ENCODE peak calls at places on chromosomes 5 and 9, in seven cellular contexts. T is HCT116, N is SK-N-SH, Q is Panc1, Y is HepG2, D is H1, L is GM12878. K is an unnamed sample.

GRCh38 chr5:139670369-139671095 is 22.4 kb downstream of the CXXC5 start:
- DNase-seq in N (peak), T (no peak), L (peak), D (no peak), Q (no peak), Y (peak), K (peak)

GRCh38 chr5:115585265-115585664 is 17.0 kb downstream of the TICAM2 start:
- DNase-seq in L (no peak), N (no peak), Y (no peak), T (no peak), D (no peak), Q (no peak), K (no peak)

GRCh38 chr5:160230686-160231527 is 1.6 kb downstream of the FABP6 start:
- DNase-seq in T (no peak), D (no peak), L (peak), Q (no peak), N (no peak), Y (no peak), K (no peak)

GRCh38 chr5:60483046-60483445 is 216.9 kb downstream of the DEPDC1B start:
- DNase-seq in T (no peak), D (no peak), Q (no peak), N (no peak), Y (no peak), L (no peak), K (no peak)

GRCh38 chr5:80466669-80467485 is 21.0 kb upstream of the FAM151B start:
- DNase-seq in L (no peak), N (no peak), Y (peak), D (no peak), Q (no peak), T (no peak), K (no peak)

GRCh38 chr9:116279230-116279629 is 125.6 kb downstream of the PAPPA start:
- DNase-seq in Y (no peak), D (peak), N (no peak), T (no peak), L (no peak), Q (no peak), K (no peak)

GRCh38 chr5:136036991-136037705 is 8.4 kb downstream of the TGFBI start:
- DNase-seq in N (no peak), Y (no peak), T (no peak), Q (no peak), L (peak), D (no peak), K (no peak)

GRCh38 chr5:121918238-121918637 is 43.5 kb upstream of the SRFBP1 start:
- DNase-seq in N (no peak), L (no peak), Y (no peak), T (no peak), D (no peak), Q (no peak), K (no peak)

GRCh38 chr5:54176066-54176835 is 134.1 kb downstream of the ARL15 start:
- DNase-seq in Q (no peak), T (no peak), Y (no peak), L (no peak), D (no peak), N (no peak), K (no peak)

GRCh38 chr5:90022711-90023053 is 386.9 kb downstream of the CETN3 start:
- DNase-seq in Y (no peak), N (no peak), D (no peak), L (no peak), Q (no peak), T (no peak), K (no peak)

GRCh38 chr9:110099236-110099741 is 108.7 kb downstream of the C9orf152 start:
- DNase-seq in D (no peak), Y (no peak), N (peak), T (no peak), L (no peak), Q (no peak), K (no peak)

GRCh38 chr5:139635606-139636206 is 12.4 kb upstream of the CXXC5 start:
- DNase-seq in L (no peak), Q (no peak), D (no peak), T (no peak), N (peak), Y (peak), K (peak)

GRCh38 chr5:79235222-79235577 is 731 bp upstream of the JMY start:
- DNase-seq in L (no peak), Y (peak), N (no peak), Q (no peak), D (no peak), T (no peak), K (peak)

GRCh38 chr5:149578896-149579295 is 2.4 kb upstream of the ARHGEF37 start:
- DNase-seq in Y (no peak), T (no peak), N (no peak), L (no peak), D (no peak), Q (no peak), K (no peak)

GRCh38 chr5:77987331-77987730 is 211.2 kb upstream of the TBCA start:
- DNase-seq in T (no peak), N (peak), L (no peak), D (no peak), Y (no peak), Q (no peak), K (no peak)

GRCh38 chr9:7237473-7238243 is 479.9 kb downstream of the KDM4C start:
- DNase-seq in Q (no peak), T (no peak), D (no peak), L (no peak), Y (no peak), N (no peak), K (no peak)

GRCh38 chr5:39256472-39256871 is 37.1 kb upstream of the FYB1 start:
- DNase-seq in Q (peak), L (peak), Y (no peak), T (no peak), D (no peak), N (no peak), K (no peak)

GRCh38 chr5:120532835-120533234 is 68.7 kb downstream of the PRR16 start:
- DNase-seq in D (no peak), Y (no peak), Q (no peak), L (no peak), N (peak), T (peak), K (peak)

GRCh38 chr5:139287890-139288635 is 5.5 kb upstream of the MATR3 start:
- DNase-seq in N (no peak), Q (no peak), T (no peak), D (no peak), Y (no peak), L (no peak), K (no peak)

GRCh38 chr9:133771486-133772482 is 33.6 kb upstream of the SARDH start:
- DNase-seq in L (no peak), Y (no peak), T (no peak), D (no peak), N (no peak), Q (no peak), K (no peak)

GRCh38 chr5:158676642-158677489 is 422.9 kb downstream of the EBF1 start:
- DNase-seq in Q (no peak), N (no peak), Y (no peak), D (peak), L (no peak), T (no peak), K (peak)

GRCh38 chr9:120940573-120940972 is 14.0 kb upstream of the TRAF1 start:
- DNase-seq in T (no peak), Q (no peak), D (no peak), L (no peak), Y (no peak), N (no peak), K (no peak)

GRCh38 chr9:105500108-105500766 is 52.4 kb downstream of the FSD1L start:
- DNase-seq in Y (no peak), N (no peak), Q (no peak), T (no peak), D (no peak), L (peak), K (no peak)

GRCh38 chr5:42718591-42718990 is 38.0 kb upstream of the CCDC152 start:
- DNase-seq in Q (no peak), T (no peak), L (peak), D (no peak), N (no peak), Y (no peak), K (no peak)

GRCh38 chr9:135217836-135218235 is 130.4 kb downstream of the OLFM1 start:
- DNase-seq in Q (no peak), T (no peak), N (no peak), L (no peak), D (no peak), Y (no peak), K (no peak)

GRCh38 chr5:108801301-108801700 is 53.6 kb downstream of the FER start:
- DNase-seq in T (no peak), Q (no peak), L (no peak), D (no peak), N (no peak), Y (no peak), K (no peak)

GRCh38 chr9:98808411-98808815 is 943 bp downstream of the GALNT12 start:
- DNase-seq in N (no peak), Q (no peak), T (no peak), D (no peak), L (no peak), Y (no peak), K (peak)

GRCh38 chr9:93090091-93090655 is 5.8 kb upstream of the CARD19 start:
- DNase-seq in Y (no peak), T (no peak), N (no peak), D (no peak), L (no peak), Q (no peak), K (no peak)

GRCh38 chr9:104276709-104277245 is 182.7 kb downstream of the SMC2 start:
- DNase-seq in D (no peak), L (no peak), Y (no peak), Q (no peak), T (no peak), N (no peak), K (no peak)

GRCh38 chr5:3362606-3362910 is 233.1 kb upstream of the IRX1 start:
- DNase-seq in Q (no peak), D (no peak), L (no peak), N (no peak), Y (no peak), T (no peak), K (no peak)

GRCh38 chr5:40679998-40680681 is 425 bp downstream of the PTGER4 start:
- DNase-seq in L (no peak), D (no peak), Q (no peak), T (no peak), Y (no peak), N (peak), K (no peak)

GRCh38 chr5:119996128-119996527 is 366.8 kb downstream of the FAM170A start:
- DNase-seq in Y (no peak), T (no peak), Q (no peak), L (no peak), D (no peak), N (no peak), K (no peak)

GRCh38 chr9:80968611-80969010 is 720.7 kb downstream of the TLE1 start:
- DNase-seq in Q (no peak), N (no peak), D (no peak), T (no peak), Y (no peak), L (no peak), K (no peak)

GRCh38 chr5:74546796-74547195 is 93.7 kb downstream of the ENC1 start:
- DNase-seq in Q (no peak), D (no peak), N (no peak), T (no peak), Y (no peak), L (no peak), K (no peak)

GRCh38 chr9:77876091-77876490 is 155.5 kb downstream of the GNAQ start:
- DNase-seq in T (no peak), N (peak), Q (no peak), Y (no peak), L (no peak), D (no peak), K (no peak)

GRCh38 chr9:90894956-90895687 is 93.5 kb downstream of the SYK start:
- DNase-seq in L (no peak), T (no peak), N (peak), D (no peak), Q (no peak), Y (peak), K (peak)

GRCh38 chr5:148141645-148142044 is 26.7 kb upstream of the SPINK14 start:
- DNase-seq in N (no peak), D (no peak), T (no peak), Y (no peak), Q (no peak), L (no peak), K (no peak)

GRCh38 chr5:68406767-68407232 is 191.2 kb downstream of the PIK3R1 start:
- DNase-seq in Q (no peak), Y (no peak), N (peak), L (peak), T (no peak), D (no peak), K (peak)
- TF ChIP-seq SIN3A in Q (no peak), Y (no peak), N (no peak), L (no peak), T (no peak), D (no peak), K (no peak)

GRCh38 chr9:136248951-136249880 is 3.6 kb upstream of the QSOX2 start:
- DNase-seq in Y (no peak), T (no peak), L (no peak), Q (no peak), N (no peak), D (no peak), K (no peak)
- TF ChIP-seq SIN3A in Y (no peak), T (no peak), L (no peak), Q (no peak), N (no peak), D (no peak), K (no peak)

GRCh38 chr5:51881901-51882300 is 498.7 kb downstream of the ISL1 start:
- DNase-seq in Y (no peak), N (no peak), T (no peak), Q (no peak), D (peak), L (no peak), K (no peak)
- TF ChIP-seq SIN3A in Y (no peak), N (no peak), T (no peak), Q (no peak), D (no peak), L (no peak), K (no peak)

DNA sequence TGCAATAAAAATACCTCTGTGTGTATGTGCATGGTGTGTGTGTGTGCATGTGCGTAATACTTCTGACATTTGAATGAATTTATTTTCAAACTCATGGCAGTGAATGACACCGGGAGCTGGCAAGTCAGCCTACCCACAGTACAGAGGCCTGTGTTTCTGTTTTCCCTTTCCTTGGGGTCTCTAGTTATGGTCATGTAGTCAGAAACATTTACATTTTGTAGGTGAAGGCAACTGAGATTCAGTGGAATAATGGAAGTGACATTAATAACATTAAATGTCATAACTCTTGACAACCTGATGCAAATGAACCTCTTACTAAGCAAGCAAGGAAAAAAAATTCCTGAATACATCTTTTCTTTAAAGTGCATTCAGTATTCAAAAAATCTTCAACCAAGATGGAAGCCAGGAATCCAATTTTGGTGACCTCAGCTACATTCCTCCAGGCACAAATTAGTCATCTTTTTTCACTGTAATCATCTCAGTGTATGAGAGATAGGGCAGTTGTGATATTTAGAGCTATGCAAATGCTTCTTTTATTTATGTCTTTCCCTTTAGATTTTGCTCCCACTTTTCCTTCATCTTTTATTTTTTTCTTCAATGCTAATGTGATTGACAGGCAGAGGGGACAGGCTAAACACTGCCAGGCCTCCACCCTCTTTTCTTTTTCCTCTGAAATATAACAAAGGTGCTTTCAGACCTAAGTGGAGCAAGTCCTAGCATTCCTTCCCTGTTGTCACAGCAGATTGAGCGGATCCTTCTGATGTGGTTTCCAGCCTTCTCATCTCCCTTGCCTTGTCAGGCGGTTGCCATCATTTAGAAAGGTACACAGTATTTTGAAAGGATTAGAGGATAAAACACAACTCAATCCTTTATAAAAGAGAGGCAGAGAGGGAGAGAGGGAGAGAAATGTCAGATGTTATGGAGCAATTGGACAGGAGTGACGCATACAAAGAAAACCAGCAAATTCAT is 569.8 kb upstream of the ADAMTS16 start:
- DNase-seq in N (no peak), T (no peak), D (no peak), Y (peak), L (no peak), Q (no peak), K (no peak)
- TF ChIP-seq SIN3A in N (no peak), T (no peak), D (no peak), Y (no peak), L (no peak), Q (no peak), K (no peak)

DNA sequence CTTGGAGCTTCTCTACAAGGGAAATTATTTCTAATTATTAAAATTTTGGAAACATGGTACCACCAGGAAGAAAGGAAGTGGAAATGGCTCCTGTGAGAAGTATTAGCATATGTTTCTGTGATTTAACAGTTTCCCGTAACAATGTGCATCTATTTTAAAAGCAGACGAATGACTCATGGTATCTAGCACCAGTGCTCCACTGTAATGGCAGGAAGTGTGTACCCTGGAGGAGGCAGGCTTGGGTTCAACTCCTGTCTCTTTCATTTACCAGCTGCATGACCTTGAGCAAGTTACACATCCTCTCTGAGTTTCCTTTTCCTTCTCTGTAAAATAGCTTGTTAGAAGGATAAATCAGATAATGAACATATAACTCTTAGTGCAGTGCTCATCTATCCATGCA is 41.0 kb upstream of the ANGPTL2 start:
- DNase-seq in L (peak), N (no peak), T (no peak), D (no peak), Q (no peak), Y (peak), K (no peak)
- TF ChIP-seq SIN3A in L (no peak), N (no peak), T (no peak), D (no peak), Q (no peak), Y (no peak), K (no peak)

GRCh38 chr5:127076730-127077129 is 3.4 kb upstream of the C5orf63 start:
- DNase-seq in T (no peak), Y (no peak), N (no peak), D (no peak), Q (no peak), L (no peak), K (no peak)

GRCh38 chr5:127084656-127085055 is 11.4 kb upstream of the C5orf63 start:
- DNase-seq in N (no peak), L (no peak), Q (no peak), Y (no peak), T (no peak), D (no peak), K (peak)

GRCh38 chr5:127085371-127085770 is 12.1 kb upstream of the C5orf63 start:
- DNase-seq in L (no peak), Y (no peak), N (no peak), D (no peak), T (no peak), Q (no peak), K (no peak)

GRCh38 chr5:127077346-127077745 is 4.0 kb upstream of the C5orf63 start:
- DNase-seq in N (no peak), Y (no peak), T (no peak), Q (no peak), D (no peak), L (no peak), K (no peak)

DNA sequence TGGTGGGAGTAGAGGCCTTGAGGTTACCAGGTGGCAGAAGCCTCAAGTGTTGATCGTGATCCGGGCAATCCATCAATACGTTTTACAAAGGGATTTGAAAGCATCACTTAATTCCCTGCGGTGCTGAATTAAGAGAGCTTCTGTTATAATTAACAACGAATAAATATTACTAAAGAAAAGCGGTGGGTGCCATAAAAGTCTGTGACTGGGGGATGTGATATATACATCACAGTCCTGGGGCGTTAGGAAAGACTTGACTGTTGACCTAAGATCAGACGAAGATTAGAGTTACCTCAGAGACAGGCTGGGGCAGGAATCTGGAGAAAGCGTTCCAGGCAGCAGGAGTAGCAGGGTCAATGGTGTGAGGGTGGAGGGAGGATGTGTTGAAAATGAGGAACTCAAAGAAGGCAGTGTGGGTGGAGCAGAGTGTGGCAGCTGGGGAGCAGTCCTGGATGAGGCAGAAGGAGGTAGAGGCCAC is 6.7 kb upstream of the C5orf63 start:
- DNase-seq in Q (no peak), Y (no peak), T (no peak), N (no peak), L (no peak), D (no peak), K (peak)
- TF ChIP-seq SIN3A in Q (no peak), Y (no peak), T (no peak), N (no peak), L (no peak), D (no peak), K (no peak)

GRCh38 chr9:95764490-95764889 is 111.0 kb upstream of the ERCC6L2 start:
- DNase-seq in Q (no peak), Y (no peak), T (no peak), D (no peak), L (no peak), N (no peak), K (no peak)
- TF ChIP-seq SIN3A in Q (no peak), Y (no peak), T (no peak), D (no peak), L (no peak), N (no peak), K (no peak)